ENCODE peak calls at places on chromosomes 12 and 14, in eight cellular contexts. T, Q, G, K, F, P, S and W are unnamed samples.

GRCh38 chr12:121534495-121535148 is 46.2 kb downstream of the KDM2B start:
- DNase-seq in S (peak; percentile 71), P (peak; percentile 56), K (no peak), Q (no peak), F (no peak), G (no peak), T (no peak), W (no peak)

GRCh38 chr14:105200074-105200473 is 19.0 kb upstream of the NUDT14 start:
- DNase-seq in K (no peak), P (no peak), F (no peak), T (no peak), G (no peak), S (no peak), Q (no peak), W (no peak)

GRCh38 chr14:71309756-71310155 is 402.5 kb downstream of the PCNX1 start:
- DNase-seq in F (no peak), S (no peak), T (no peak), G (no peak), P (no peak), K (no peak), Q (no peak), W (no peak)

GRCh38 chr12:28108599-28108998 is 81.7 kb upstream of the CCDC91 start:
- DNase-seq in S (no peak), G (no peak), T (no peak), Q (no peak), P (no peak), K (no peak), F (no peak), W (no peak)

GRCh38 chr12:49671051-49671765 is 36.0 kb downstream of the FMNL3 start:
- DNase-seq in S (peak; percentile 68), T (peak; percentile 19), P (peak; percentile 88), F (no peak), G (no peak), Q (no peak), K (no peak), W (no peak)

GRCh38 chr12:55743131-55743921 is 404 bp downstream of the GDF11 start:
- DNase-seq in Q (no peak), S (peak; percentile 76), F (no peak), T (peak; percentile 67), K (peak; percentile 74), G (no peak), P (peak; percentile 71), W (no peak)

GRCh38 chr12:27285395-27285794 is 41.3 kb downstream of the STK38L start:
- DNase-seq in T (no peak), Q (no peak), G (no peak), S (no peak), F (no peak), P (no peak), K (no peak), W (no peak)

GRCh38 chr12:65834146-65834935 is 10.1 kb downstream of the HMGA2 start:
- DNase-seq in T (no peak), P (no peak), Q (no peak), S (no peak), F (no peak), K (no peak), G (no peak), W (no peak)

GRCh38 chr14:38442208-38442607 is 186.3 kb upstream of the CLEC14A start:
- DNase-seq in Q (no peak), F (no peak), G (no peak), P (no peak), K (no peak), S (no peak), T (no peak), W (peak; percentile 25)

GRCh38 chr14:31613188-31613587 is 52.0 kb downstream of the NUBPL start:
- DNase-seq in Q (no peak), K (no peak), F (no peak), S (no peak), G (no peak), T (no peak), P (no peak), W (no peak)

GRCh38 chr12:18492372-18493025 is 231.2 kb downstream of the PIK3C2G start:
- DNase-seq in P (no peak), K (no peak), S (no peak), G (no peak), F (no peak), Q (no peak), T (no peak), W (no peak)

GRCh38 chr12:26136688-26137087 is 11.9 kb upstream of the BHLHE41 start:
- DNase-seq in F (no peak), P (no peak), Q (no peak), T (no peak), K (no peak), G (no peak), S (no peak), W (no peak)

GRCh38 chr14:91232052-91232451 is 12.5 kb downstream of the GPR68 start:
- DNase-seq in K (no peak), F (no peak), T (no peak), G (peak; percentile 71), Q (no peak), S (no peak), P (no peak), W (no peak)

GRCh38 chr12:93777249-93777648 is 100.1 kb downstream of the CRADD start:
- DNase-seq in F (no peak), K (no peak), P (no peak), S (no peak), G (no peak), T (peak; percentile 19), Q (no peak), W (no peak)

GRCh38 chr14:74572829-74573360 is 39.1 kb downstream of the LTBP2 start:
- DNase-seq in S (no peak), Q (no peak), K (peak; percentile 26), P (no peak), F (no peak), G (no peak), T (no peak), W (no peak)

GRCh38 chr12:32548691-32549412 is 130.2 kb upstream of the DNM1L start:
- DNase-seq in P (no peak), Q (no peak), S (no peak), G (no peak), T (no peak), K (no peak), F (no peak), W (no peak)

GRCh38 chr12:68080577-68080976 is 79.0 kb downstream of the IFNG start:
- DNase-seq in P (peak; percentile 18), F (no peak), Q (no peak), G (no peak), S (no peak), T (no peak), K (no peak), W (no peak)

GRCh38 chr12:77010637-77011548 is 54.5 kb downstream of the E2F7 start:
- DNase-seq in K (peak; percentile 76), Q (peak; percentile 81), P (peak; percentile 79), G (peak; percentile 85), T (peak; percentile 50), S (peak; percentile 82), F (peak; percentile 35), W (peak; percentile 33)

GRCh38 chr12:92290016-92290685 is 144.5 kb upstream of the BTG1 start:
- DNase-seq in F (no peak), S (no peak), K (no peak), T (no peak), G (no peak), P (no peak), Q (no peak), W (no peak)

GRCh38 chr14:93946506-93947170 is 19.5 kb downstream of the FAM181A start:
- DNase-seq in Q (no peak), P (no peak), K (no peak), S (no peak), T (no peak), G (no peak), F (no peak), W (no peak)

GRCh38 chr14:48983355-48983888 is 602.8 kb downstream of the RPS29 start:
- DNase-seq in Q (no peak), K (no peak), P (no peak), G (no peak), F (no peak), T (no peak), S (no peak), W (no peak)

GRCh38 chr12:121783771-121784170 is 9.7 kb downstream of the RHOF start:
- DNase-seq in G (no peak), K (no peak), Q (no peak), T (no peak), F (no peak), P (no peak), S (no peak), W (no peak)

GRCh38 chr14:76919811-76920571 is 93.8 kb downstream of the LRRC74A start:
- DNase-seq in S (no peak), G (peak; percentile 88), P (peak; percentile 33), Q (no peak), K (peak; percentile 45), F (no peak), T (peak; percentile 37), W (peak; percentile 29)

GRCh38 chr12:52903855-52904508 is 894 bp downstream of the KRT8 start:
- DNase-seq in Q (peak; percentile 44), T (no peak), S (peak; percentile 67), F (no peak), G (peak; percentile 73), K (no peak), P (peak; percentile 48), W (no peak)

GRCh38 chr12:108612788-108613282 is 15.0 kb upstream of the TMEM119 start:
- DNase-seq in F (no peak), S (no peak), Q (no peak), K (no peak), T (no peak), G (no peak), P (no peak), W (no peak)

GRCh38 chr12:1533602-1534304 is 60.6 kb downstream of the FBXL14 start:
- DNase-seq in S (peak; percentile 79), T (no peak), F (peak; percentile 11), G (no peak), Q (no peak), P (peak; percentile 43), K (no peak), W (no peak)

GRCh38 chr14:96363751-96364336 is 518 bp downstream of the GSKIP start:
- DNase-seq in G (peak; percentile 22), P (peak; percentile 67), Q (peak; percentile 32), K (no peak), S (no peak), T (peak; percentile 38), F (peak; percentile 8), W (no peak)